ENCODE peak calls at places on chromosomes 7 and 10, in seven cellular contexts. X is mucosa of descending colon; E is CD8-positive, alpha-beta T cell; P is BE2C; S is IMR-90; O is heart left ventricle; I is left ventricle myocardium inferior. R is an unnamed sample. For H3K4me1, the result is how much of the 10 kb centered on the place peaks cover.

GRCh38 chr7:22452142-22452763 is 47.7 kb downstream of the STEAP1B start:
- DNase-seq in S (no peak), E (no peak), X (peak), O (peak), P (peak), I (peak), R (peak)

GRCh38 chr7:38070718-38071117 is 107.3 kb upstream of the STARD3NL start:
- DNase-seq in S (peak), E (no peak), P (no peak), O (no peak), X (no peak), I (no peak), R (no peak)

GRCh38 chr10:124614003-124614659 is 130.0 kb downstream of the FAM53B start:
- DNase-seq in O (no peak), I (no peak), X (no peak), E (no peak), P (no peak), S (no peak), R (no peak)

GRCh38 chr10:58758311-58758710 is 245.6 kb downstream of the BICC1 start:
- DNase-seq in O (no peak), E (no peak), I (no peak), X (no peak), S (no peak), P (no peak), R (no peak)

GRCh38 chr7:99531354-99531765 is 20.6 kb downstream of the FAM200A start:
- DNase-seq in X (no peak), P (no peak), I (no peak), O (no peak), E (no peak), S (no peak), R (no peak)

GRCh38 chr10:120641695-120642094 is 184.7 kb downstream of the PLPP4 start:
- DNase-seq in I (no peak), X (no peak), P (no peak), E (no peak), S (no peak), O (no peak), R (no peak)

GRCh38 chr10:70528726-70529362 is 50.3 kb downstream of the PALD1 start:
- DNase-seq in P (peak), S (peak), I (no peak), O (no peak), E (no peak), X (peak), R (no peak)

GRCh38 chr7:151756076-151756731 is 120.7 kb downstream of the PRKAG2 start:
- DNase-seq in I (no peak), S (peak), E (no peak), P (no peak), X (peak), O (no peak), R (peak)

DNA sequence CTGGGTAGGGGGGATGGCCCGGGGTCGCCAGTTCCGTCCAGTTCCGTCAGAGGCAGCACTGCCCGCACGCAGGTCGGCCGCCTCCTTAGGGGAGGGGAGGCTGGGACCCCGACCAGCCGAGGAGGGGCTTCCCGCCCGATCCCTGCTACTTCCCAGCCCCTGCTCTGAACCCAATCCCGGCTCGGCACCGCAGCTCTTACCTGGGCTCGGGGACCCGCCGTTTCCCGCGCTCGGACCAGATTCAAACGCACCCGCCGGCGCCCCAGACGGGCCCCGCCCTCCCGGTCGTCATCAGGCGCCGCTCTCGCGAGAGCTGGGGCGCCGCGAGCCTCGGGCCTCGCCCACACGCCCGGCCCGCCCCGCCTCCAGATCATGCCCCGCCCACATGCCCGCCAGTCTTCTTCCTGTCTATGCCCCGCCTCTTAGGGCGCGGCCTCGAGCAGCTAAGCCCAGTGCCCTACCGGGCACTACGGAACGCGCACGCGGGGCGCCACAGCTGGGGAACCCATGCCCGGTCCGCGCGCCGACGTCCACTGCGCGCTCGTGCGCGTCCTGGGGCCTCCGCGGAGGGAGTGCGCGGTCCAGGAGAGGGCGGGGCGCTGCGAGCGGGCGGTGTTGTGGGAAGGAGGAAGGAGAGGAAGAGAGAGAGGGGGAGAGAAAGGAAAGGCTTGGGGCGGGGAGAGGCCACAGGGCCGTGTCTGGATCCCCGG is at the start of gene NCAPG2:
- DNase-seq in I (peak), O (peak), X (peak), S (peak), E (peak), P (peak), R (peak)
- TF ChIP-seq CTCF in I (peak), O (peak), X (peak), S (peak), E (no peak), P (no peak), R (peak)

DNA sequence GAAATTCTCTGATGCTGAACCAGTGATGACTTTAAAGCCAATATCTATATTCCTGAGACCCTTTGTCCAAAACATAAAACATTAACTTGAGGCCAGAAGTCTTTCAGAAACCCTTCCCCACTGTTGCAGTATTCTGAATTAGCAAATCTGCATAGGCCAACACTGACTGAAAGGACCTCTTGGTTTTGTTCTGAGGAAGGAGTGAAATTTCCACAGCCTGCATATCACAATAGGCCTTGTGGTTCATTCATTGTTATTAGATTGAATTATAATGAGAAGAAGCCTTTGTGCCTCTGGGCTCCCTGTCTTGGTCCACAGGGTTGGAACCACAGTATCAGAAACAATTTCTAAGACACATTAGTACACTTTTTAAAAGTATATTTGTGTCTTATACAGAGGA is 90.3 kb downstream of the CCNY start:
- DNase-seq in X (no peak), I (no peak), E (no peak), S (no peak), P (no peak), O (no peak), R (no peak)
- H3K4me3 ChIP-seq in X (no peak), I (no peak), E (no peak), S (no peak), P (no peak), O (no peak), R (no peak)

GRCh38 chr7:134870156-134870555 is 90.7 kb downstream of the CALD1 start:
- DNase-seq in P (no peak), E (no peak), X (no peak), O (no peak), S (no peak), I (no peak), R (no peak)

GRCh38 chr7:134875867-134876266 is 96.4 kb downstream of the CALD1 start:
- DNase-seq in O (no peak), X (no peak), E (no peak), P (no peak), S (peak), I (no peak), R (no peak)

GRCh38 chr7:134870781-134871180 is 91.3 kb downstream of the CALD1 start:
- DNase-seq in I (no peak), P (no peak), S (no peak), O (no peak), X (no peak), E (no peak), R (no peak)

GRCh38 chr7:134873253-134873652 is 93.8 kb downstream of the CALD1 start:
- DNase-seq in E (no peak), O (no peak), I (no peak), S (peak), X (no peak), P (no peak), R (no peak)

DNA sequence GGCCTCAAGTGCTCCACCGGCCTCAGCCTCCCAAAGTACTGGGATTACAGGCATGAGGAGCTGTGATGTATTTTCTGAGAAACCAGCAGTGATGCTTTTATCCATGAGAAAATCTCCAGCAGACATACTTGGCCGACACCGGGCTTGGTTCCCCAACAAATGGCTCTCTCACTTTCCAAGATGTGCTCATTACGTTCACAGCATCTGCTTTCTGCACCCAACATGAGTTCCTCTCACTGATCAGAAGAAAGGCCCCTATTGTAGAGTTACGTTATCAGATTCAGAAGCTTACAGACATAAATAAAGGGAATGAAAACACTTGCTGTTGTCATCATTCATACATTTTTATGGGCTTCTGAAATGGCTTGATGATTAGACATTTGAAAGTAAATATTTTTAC is 95.0 kb downstream of the CALD1 start:
- DNase-seq in P (no peak), I (no peak), S (no peak), O (no peak), E (no peak), X (no peak), R (no peak)
- H3K4me1 ChIP-seq in P (under half), I (half or more), S (under half), O (under half), E (under half), X (under half), R (under half)

DNA sequence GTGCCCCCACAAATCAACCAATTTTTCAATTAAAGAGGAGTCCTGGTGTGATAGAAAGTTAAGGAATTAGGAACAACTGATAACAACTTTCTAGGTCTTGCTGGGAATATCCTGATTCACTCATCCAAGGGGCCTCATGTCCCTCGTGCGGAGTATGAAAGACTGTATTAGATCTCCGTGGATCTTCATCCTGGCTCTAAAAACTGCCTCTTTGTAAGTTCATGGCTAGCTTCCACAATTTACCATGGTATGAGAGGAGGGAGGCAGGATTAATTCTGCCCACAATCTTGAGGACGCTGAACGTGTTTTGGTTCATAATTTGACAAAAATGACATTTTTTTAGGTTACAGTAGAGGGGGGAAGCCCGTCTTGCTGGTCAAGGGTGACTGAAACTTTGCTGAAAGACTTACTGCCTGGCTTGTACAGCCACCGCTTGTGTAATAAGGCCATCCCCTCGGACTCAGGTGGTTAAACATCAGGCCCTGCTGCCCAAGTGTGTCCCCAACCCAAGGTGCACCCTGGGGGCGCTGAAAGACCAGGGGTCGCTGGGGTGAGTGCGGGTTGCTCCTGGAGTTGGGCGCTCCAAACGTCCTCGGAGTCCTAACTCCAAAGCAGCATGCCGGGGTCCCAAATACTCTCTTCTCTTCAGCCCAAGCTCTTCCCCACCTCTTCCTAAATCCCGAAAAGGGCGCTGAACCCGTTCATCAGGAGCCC is 750 bp downstream of the HIBADH start:
- DNase-seq in S (peak), X (peak), O (peak), E (no peak), I (peak), P (peak), R (peak)
- TF ChIP-seq CTCF in S (peak), X (no peak), O (no peak), E (no peak), I (no peak), P (no peak), R (no peak)

GRCh38 chr7:19119372-19119771 is 1.9 kb upstream of the TWIST1 start:
- DNase-seq in O (no peak), P (no peak), X (no peak), I (no peak), E (no peak), S (no peak), R (no peak)

GRCh38 chr7:19119901-19120486 is 2.6 kb upstream of the TWIST1 start:
- DNase-seq in I (no peak), P (no peak), X (no peak), E (no peak), S (no peak), O (no peak), R (no peak)

GRCh38 chr7:19117081-19117869 is at the start of gene TWIST1:
- DNase-seq in X (no peak), P (peak), I (peak), E (no peak), O (peak), S (peak), R (no peak)

GRCh38 chr7:19117870-19118608 is 603 bp upstream of the TWIST1 start:
- DNase-seq in S (peak), X (no peak), P (no peak), O (peak), E (no peak), I (no peak), R (no peak)

GRCh38 chr7:19118896-19119301 is 1.5 kb upstream of the TWIST1 start:
- DNase-seq in P (no peak), O (no peak), X (no peak), S (no peak), E (no peak), I (no peak), R (no peak)
- H3K4me3 ChIP-seq in P (no peak), O (no peak), X (no peak), S (no peak), E (no peak), I (no peak), R (no peak)

DNA sequence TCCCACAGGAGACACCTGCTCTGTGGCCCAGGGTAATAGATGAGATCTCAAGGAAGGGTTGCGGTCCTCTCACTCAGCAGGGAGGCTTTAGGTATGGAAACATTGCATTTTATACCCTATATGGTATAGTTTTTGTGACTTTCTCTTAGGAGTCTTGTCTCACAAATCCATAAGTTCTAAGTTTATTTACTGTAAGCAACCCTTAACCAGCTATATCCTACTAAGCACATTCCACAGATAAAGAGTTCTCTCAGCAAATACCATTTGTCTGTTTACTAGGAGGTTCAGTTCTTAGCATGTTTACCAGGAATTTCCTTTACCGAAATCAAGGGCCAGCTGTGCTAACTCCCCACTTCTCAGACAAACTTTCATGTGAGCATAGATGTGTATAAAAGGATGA is 66.9 kb downstream of the ANLN start:
- DNase-seq in O (no peak), E (no peak), S (no peak), X (no peak), I (no peak), P (no peak), R (no peak)
- H3K4me1 ChIP-seq in O (under half), E (under half), S (under half), X (under half), I (under half), P (under half), R (under half)

DNA sequence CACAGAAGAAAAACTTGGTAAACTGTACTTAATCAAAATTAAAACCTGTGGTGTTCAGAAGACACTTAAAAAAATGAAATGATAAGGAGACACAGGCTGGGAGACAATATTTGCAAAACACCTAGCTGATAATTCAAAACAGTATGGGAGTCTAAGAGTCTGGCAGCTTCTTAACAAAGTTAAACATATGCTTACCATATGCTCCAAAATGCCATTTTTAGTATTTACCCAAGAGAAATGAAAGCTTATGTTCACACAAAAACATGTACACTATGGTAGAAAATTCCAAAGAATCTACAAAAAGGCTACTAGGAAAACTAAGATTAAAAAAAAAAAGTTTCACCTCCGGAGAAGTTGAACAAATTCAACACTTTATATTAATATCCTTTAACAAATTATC is 48.6 kb downstream of the ITGB1 start:
- DNase-seq in S (peak), O (no peak), E (no peak), I (no peak), X (no peak), P (no peak), R (no peak)
- TF ChIP-seq CTCF in S (no peak), O (no peak), E (no peak), I (no peak), X (no peak), P (no peak), R (no peak)

GRCh38 chr10:7671121-7671520 is 4.4 kb upstream of the ITIH5 start:
- DNase-seq in E (no peak), P (no peak), I (no peak), O (no peak), S (no peak), X (no peak), R (no peak)

GRCh38 chr10:7670157-7670556 is 3.4 kb upstream of the ITIH5 start:
- DNase-seq in I (no peak), P (no peak), O (no peak), X (no peak), S (no peak), E (no peak), R (no peak)

GRCh38 chr10:7664707-7665106 is 2.1 kb downstream of the ITIH5 start:
- DNase-seq in X (no peak), O (no peak), E (no peak), I (no peak), P (no peak), S (no peak), R (no peak)

GRCh38 chr10:7666253-7667023 is at the start of gene ITIH5:
- DNase-seq in O (peak), S (no peak), P (no peak), E (no peak), I (peak), X (no peak), R (no peak)

DNA sequence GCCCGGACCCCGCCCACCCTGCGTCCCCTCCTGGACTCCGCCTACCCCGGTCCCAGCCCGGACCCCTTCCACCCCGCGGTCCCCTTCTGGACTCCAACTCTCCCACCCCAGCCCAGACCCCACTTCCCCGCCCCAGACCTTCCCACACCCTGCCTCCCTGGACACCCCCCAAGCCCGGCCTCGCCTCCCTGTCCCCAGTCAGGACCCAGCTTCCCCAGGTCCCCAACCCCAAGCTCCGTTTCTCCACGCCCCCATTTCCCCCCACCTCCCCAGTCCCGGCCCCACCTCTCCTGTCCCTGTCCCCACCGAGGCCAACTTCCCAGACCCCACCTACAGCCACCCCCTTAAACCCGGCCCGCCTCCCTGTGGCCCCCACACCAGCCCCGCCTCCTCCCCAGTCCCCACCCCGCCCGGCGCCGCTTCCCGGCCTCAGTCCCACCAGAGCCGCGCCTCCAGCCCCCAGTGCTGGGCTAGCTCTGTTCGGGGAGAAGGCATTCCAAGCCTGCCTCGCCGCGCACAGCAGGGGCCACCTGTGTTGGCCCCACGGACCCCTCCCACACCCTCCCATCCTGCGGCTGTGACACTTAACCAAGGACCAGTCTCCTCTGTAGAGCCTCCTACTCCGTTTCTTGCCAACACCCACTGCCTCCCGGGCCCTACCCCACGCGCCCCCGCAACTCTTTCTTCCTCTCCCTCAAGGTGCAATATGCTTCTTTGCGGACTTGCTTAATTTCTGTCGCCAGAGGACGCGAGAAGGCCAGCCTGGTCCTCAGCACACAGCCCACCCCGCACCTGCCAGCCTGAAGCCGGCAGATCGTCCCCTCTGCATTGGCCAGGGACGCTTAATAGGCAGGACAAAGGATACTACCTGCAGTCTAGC is 736 bp upstream of the ITIH5 start:
- DNase-seq in X (no peak), S (no peak), E (no peak), O (no peak), I (peak), P (no peak), R (no peak)
- H3K4me3 ChIP-seq in X (no peak), S (no peak), E (peak), O (peak), I (peak), P (no peak), R (peak)

GRCh38 chr10:71716406-71716805 is 3.2 kb downstream of the C10orf105 start:
- DNase-seq in X (no peak), P (no peak), O (no peak), E (no peak), S (no peak), I (no peak), R (no peak)

GRCh38 chr10:71719042-71719441 is 536 bp downstream of the C10orf105 start:
- DNase-seq in I (peak), P (no peak), E (no peak), X (no peak), S (no peak), O (no peak), R (no peak)

GRCh38 chr10:71718165-71718678 is 1.4 kb downstream of the C10orf105 start:
- DNase-seq in X (no peak), P (no peak), O (no peak), I (no peak), S (no peak), E (no peak), R (no peak)

GRCh38 chr10:71717056-71717755 is 2.4 kb downstream of the C10orf105 start:
- DNase-seq in P (no peak), E (no peak), O (no peak), S (no peak), I (no peak), X (no peak), R (no peak)

DNA sequence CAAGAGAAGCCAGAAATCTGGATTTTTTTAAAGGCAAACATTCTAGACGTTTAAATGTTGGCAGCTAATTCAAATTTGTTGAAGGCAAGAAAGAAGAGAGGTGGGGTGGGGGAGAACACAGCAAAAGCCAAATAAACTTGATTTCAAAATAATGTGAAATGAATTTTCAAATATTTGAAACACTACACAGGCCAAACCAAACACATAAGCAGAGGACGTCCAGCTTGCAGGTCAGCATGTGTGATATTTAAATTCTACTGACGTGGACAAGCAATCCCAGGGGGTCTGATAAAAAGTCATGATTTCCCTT is 1.9 kb downstream of the C10orf105 start:
- DNase-seq in S (no peak), I (no peak), X (no peak), E (no peak), P (no peak), O (no peak), R (no peak)
- H3K4me1 ChIP-seq in S (under half), I (half or more), X (under half), E (half or more), P (under half), O (under half), R (half or more)